ENCODE peak calls at places on chromosome 21, in seven cellular contexts. I is H9, E is Panc1, G is HepG2, Z is HAP-1, V is SJSA1, L is heart left ventricle. T is an unnamed sample. For H3K9me3, the result is how much of the 10 kb centered on the place peaks cover.

GRCh38 chr21:43361493-43362296 is 65.2 kb downstream of the SIK1 start:
- DNase-seq in I (no peak), E (no peak), G (no peak), Z (no peak), V (no peak), L (no peak), T (no peak)

GRCh38 chr21:33109574-33110339 is 39.8 kb downstream of the OLIG1 start:
- DNase-seq in I (peak), E (no peak), G (no peak), Z (peak), V (no peak), L (no peak), T (no peak)

GRCh38 chr21:34019402-34019801 is 54.0 kb upstream of the MRPS6 start:
- DNase-seq in I (no peak), E (no peak), G (no peak), Z (no peak), V (no peak), L (no peak), T (no peak)

GRCh38 chr21:42381347-42381984 is 14.4 kb downstream of the TMPRSS3 start:
- DNase-seq in I (peak), E (peak), G (peak), Z (no peak), V (peak), L (no peak), T (peak)

GRCh38 chr21:36847189-36847588 is 119.3 kb downstream of the HLCS start:
- DNase-seq in I (no peak), E (no peak), G (peak), Z (no peak), V (peak), L (no peak), T (no peak)

GRCh38 chr21:23968722-23969647 is 1638.3 kb downstream of the MRPL39 start:
- DNase-seq in I (peak), E (peak), G (no peak), Z (peak), V (no peak), L (no peak), T (peak)

GRCh38 chr21:40615503-40616376 is 231.2 kb downstream of the DSCAM start:
- DNase-seq in I (no peak), E (no peak), G (no peak), Z (no peak), V (no peak), L (no peak), T (no peak)

GRCh38 chr21:44384968-44385367 is 31.5 kb downstream of the TRPM2 start:
- DNase-seq in I (no peak), E (no peak), G (no peak), Z (no peak), V (no peak), L (no peak), T (no peak)

GRCh38 chr21:33360281-33360680 is 35.5 kb downstream of the IFNAR1 start:
- DNase-seq in I (no peak), E (no peak), G (no peak), Z (no peak), V (peak), L (no peak), T (no peak)

GRCh38 chr21:45417256-45417950 is 12.4 kb downstream of the COL18A1 start:
- DNase-seq in I (no peak), E (no peak), G (no peak), Z (no peak), V (no peak), L (peak), T (no peak)

GRCh38 chr21:43761886-43762285 is 14.2 kb downstream of the CSTB start:
- DNase-seq in I (no peak), E (no peak), G (no peak), Z (no peak), V (no peak), L (no peak), T (no peak)

GRCh38 chr21:29430581-29430980 is 131.9 kb downstream of the BACH1 start:
- DNase-seq in I (no peak), E (no peak), G (no peak), Z (no peak), V (no peak), L (no peak), T (no peak)

GRCh38 chr21:37869661-37870060 is 46.6 kb downstream of the KCNJ6 start:
- DNase-seq in I (no peak), E (no peak), G (no peak), Z (no peak), V (no peak), L (no peak), T (no peak)

GRCh38 chr21:33984021-33984481 is 68.4 kb upstream of the ATP5PO start:
- DNase-seq in I (no peak), E (no peak), G (no peak), Z (no peak), V (no peak), L (no peak), T (no peak)

GRCh38 chr21:29335720-29336119 is 37.0 kb downstream of the BACH1 start:
- DNase-seq in I (no peak), E (no peak), G (no peak), Z (no peak), V (peak), L (no peak), T (no peak)

GRCh38 chr21:41369915-41370839 is 8.3 kb downstream of the MX2 start:
- DNase-seq in I (no peak), E (no peak), G (peak), Z (no peak), V (no peak), L (peak), T (no peak)

GRCh38 chr21:28235169-28235892 is 757.3 kb downstream of the LTN1 start:
- DNase-seq in I (peak), E (no peak), G (no peak), Z (no peak), V (no peak), L (no peak), T (no peak)

GRCh38 chr21:33943293-33943692 is 27.7 kb upstream of the ATP5PO start:
- DNase-seq in I (no peak), E (no peak), G (no peak), Z (no peak), V (no peak), L (no peak), T (no peak)

GRCh38 chr21:14762734-14763694 is 216.9 kb upstream of the SAMSN1 start:
- DNase-seq in I (no peak), E (no peak), G (no peak), Z (no peak), V (no peak), L (no peak), T (no peak)

GRCh38 chr21:46187814-46188213 is 3.6 kb upstream of the SPATC1L start:
- DNase-seq in I (no peak), E (no peak), G (no peak), Z (no peak), V (no peak), L (peak), T (no peak)

GRCh38 chr21:31335957-31336738 is 7.9 kb downstream of the TIAM1 start:
- DNase-seq in I (no peak), E (no peak), G (no peak), Z (no peak), V (peak), L (no peak), T (no peak)

GRCh38 chr21:45004059-45004422 is 64.2 kb downstream of the SLX9 start:
- DNase-seq in I (no peak), E (no peak), G (no peak), Z (no peak), V (no peak), L (peak), T (no peak)

GRCh38 chr21:36564647-36565046 is 84.7 kb upstream of the CLDN14 start:
- DNase-seq in I (no peak), E (no peak), G (no peak), Z (no peak), V (no peak), L (no peak), T (no peak)

GRCh38 chr21:38637161-38637560 is 138.9 kb upstream of the ERG start:
- DNase-seq in I (no peak), E (no peak), G (no peak), Z (no peak), V (no peak), L (no peak), T (no peak)

GRCh38 chr21:41164981-41165650 is 2.8 kb upstream of the BACE2 start:
- DNase-seq in I (no peak), E (peak), G (peak), Z (no peak), V (no peak), L (no peak), T (no peak)

GRCh38 chr21:43921979-43922945 is 57.2 kb downstream of the AGPAT3 start:
- DNase-seq in I (no peak), E (no peak), G (no peak), Z (no peak), V (no peak), L (peak), T (no peak)

GRCh38 chr21:36704958-36705678 is 6.2 kb downstream of the SIM2 start:
- DNase-seq in I (no peak), E (no peak), G (no peak), Z (no peak), V (no peak), L (no peak), T (no peak)

GRCh38 chr21:35021546-35021945 is 27.6 kb downstream of the RUNX1 start:
- DNase-seq in I (no peak), E (no peak), G (no peak), Z (no peak), V (no peak), L (no peak), T (no peak)
- H3K9me3 ChIP-seq in I (under half), E (under half), G (under half), Z (under half), V (under half), L (under half), T (under half)

GRCh38 chr21:9772348-9772672 is 749.1 kb upstream of the TPTE start:
- DNase-seq in I (no peak), E (no peak), G (no peak), Z (no peak), V (no peak), L (no peak), T (no peak)
- H3K9me3 ChIP-seq in I (half or more), E (under half), G (half or more), Z (under half), V (under half), L (half or more), T (under half)

DNA sequence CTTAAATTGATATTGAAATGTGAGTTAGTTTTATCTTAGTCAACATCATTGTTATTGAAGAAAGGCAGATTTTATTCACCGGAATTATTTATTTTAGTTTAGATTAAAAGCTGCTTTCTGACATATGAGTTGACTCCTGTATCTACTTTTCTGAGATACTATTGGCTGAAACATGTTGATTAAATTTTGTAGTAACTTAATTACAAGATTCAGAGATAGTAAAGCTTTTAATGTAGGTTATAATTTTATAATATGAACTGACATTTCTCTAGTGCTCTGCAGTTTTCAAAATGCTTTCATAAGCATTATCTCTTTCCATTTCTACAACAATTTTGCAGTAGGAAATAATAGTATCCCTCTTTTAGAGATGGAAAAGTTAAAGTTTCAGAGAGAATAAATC is 616.0 kb downstream of the USP25 start:
- DNase-seq in I (no peak), E (no peak), G (no peak), Z (no peak), V (no peak), L (no peak), T (no peak)
- H3K9me3 ChIP-seq in I (under half), E (under half), G (under half), Z (under half), V (under half), L (under half), T (under half)

DNA sequence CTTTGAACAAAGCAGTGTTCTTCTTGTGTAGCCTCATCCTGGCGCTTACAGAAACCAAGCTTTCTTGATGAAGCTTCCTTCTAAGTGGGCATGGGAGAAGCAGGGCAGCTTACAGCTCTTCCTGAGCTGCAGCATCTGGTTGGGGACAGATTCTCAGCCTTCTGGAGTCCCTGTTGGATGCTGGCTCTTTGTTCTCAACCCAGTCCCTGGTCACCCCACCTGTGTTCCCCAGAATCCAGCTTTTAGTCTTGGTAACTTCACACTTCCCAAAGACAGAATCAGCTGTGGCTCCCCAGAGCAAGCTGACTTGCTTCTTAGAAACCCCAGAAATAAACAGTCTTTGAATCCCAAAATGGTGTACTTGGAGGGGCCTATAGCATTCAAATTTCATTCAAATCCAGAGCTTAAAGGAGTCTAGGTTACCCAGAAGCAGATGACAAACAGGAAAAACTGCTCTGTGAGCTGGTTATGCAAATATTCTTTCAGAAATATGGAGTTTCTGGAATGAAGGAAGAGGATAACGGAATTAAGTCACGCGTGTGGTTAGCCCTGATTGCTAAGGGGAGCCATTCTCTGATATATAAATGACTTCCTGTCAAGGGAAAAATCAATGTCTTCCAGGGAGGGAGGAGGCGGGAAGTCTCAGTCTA is 783.4 kb upstream of the TPTE start:
- DNase-seq in I (no peak), E (no peak), G (no peak), Z (no peak), V (no peak), L (no peak), T (no peak)
- H3K9me3 ChIP-seq in I (half or more), E (under half), G (half or more), Z (under half), V (under half), L (half or more), T (under half)

GRCh38 chr21:7951854-7952519 is 2569.4 kb upstream of the TPTE start:
- DNase-seq in I (no peak), E (no peak), G (no peak), Z (no peak), V (no peak), L (no peak), T (no peak)
- H3K9me3 ChIP-seq in I (under half), E (under half), G (under half), Z (half or more), V (half or more), L (half or more), T (under half)